ENCODE peak calls at places on chromosomes 1 and 21, in four cellular contexts. H, J, N and L are unnamed samples.
A peak's percentile ranks its signal among the peaks of the same experiment; 100 is the strongest.

GRCh38 chr1:50959303-50959912 is 659 bp downstream of the FAF1 start:
- DNase-seq in H (peak; percentile 48), N (no peak), J (peak; percentile 11), L (peak; percentile 42)

GRCh38 chr1:155389831-155390230 is 69.1 kb downstream of the RUSC1 start:
- DNase-seq in J (no peak), H (no peak), N (no peak), L (no peak)

GRCh38 chr21:14526816-14527689 is 19.1 kb downstream of the SAMSN1 start:
- DNase-seq in N (no peak), J (no peak), H (no peak), L (peak; percentile 69)

GRCh38 chr1:109441105-109441504 is 14.9 kb upstream of the PSMA5 start:
- DNase-seq in H (no peak), J (peak; percentile 70), N (no peak), L (no peak)

GRCh38 chr1:2800664-2801045 is 838 bp downstream of the TTC34 start:
- DNase-seq in J (no peak), N (no peak), H (no peak), L (no peak)

GRCh38 chr1:118555638-118556037 is 370.6 kb upstream of the SPAG17 start:
- DNase-seq in N (no peak), H (no peak), J (no peak), L (no peak)

GRCh38 chr1:220706921-220707559 is 16.9 kb downstream of the C1orf115 start:
- DNase-seq in N (no peak), H (no peak), J (no peak), L (no peak)

GRCh38 chr1:6982443-6982842 is 197.2 kb downstream of the CAMTA1 start:
- DNase-seq in H (no peak), N (no peak), J (no peak), L (no peak)

GRCh38 chr1:187714501-187714900 is 885.8 kb downstream of the PLA2G4A start:
- DNase-seq in N (no peak), J (no peak), H (no peak), L (no peak)

GRCh38 chr1:21596628-21597027 is 72.5 kb downstream of the RAP1GAP start:
- DNase-seq in N (no peak), H (no peak), J (no peak), L (no peak)

GRCh38 chr1:58816072-58816746 is 32.4 kb upstream of the JUN start:
- DNase-seq in H (peak; percentile 79), J (peak; percentile 63), N (peak; percentile 53), L (peak; percentile 86)

GRCh38 chr1:161132410-161133219 is at the start of gene DEDD:
- DNase-seq in N (peak; percentile 87), H (peak; percentile 93), J (peak; percentile 92), L (peak; percentile 92)

GRCh38 chr1:229318056-229318455 is 24.8 kb downstream of the CCSAP start:
- DNase-seq in H (no peak), J (no peak), N (no peak), L (no peak)

GRCh38 chr1:201344206-201345080 is 33.0 kb downstream of the TNNT2 start:
- DNase-seq in H (no peak), N (no peak), J (no peak), L (no peak)

GRCh38 chr1:110083453-110084225 is 13.2 kb upstream of the ALX3 start:
- DNase-seq in N (no peak), J (no peak), H (no peak), L (no peak)

GRCh38 chr1:36994294-36994693 is 40.0 kb downstream of the GRIK3 start:
- DNase-seq in J (no peak), H (no peak), N (no peak), L (no peak)

GRCh38 chr1:171142451-171143121 is 42.5 kb upstream of the FMO2 start:
- DNase-seq in J (no peak), H (no peak), N (no peak), L (no peak)

GRCh38 chr1:38990401-38990745 is 703 bp upstream of the AKIRIN1 start:
- DNase-seq in N (no peak), H (no peak), J (no peak), L (no peak)

GRCh38 chr1:21585037-21585436 is 75.8 kb downstream of the ALPL start:
- DNase-seq in N (no peak), J (peak; percentile 43), H (no peak), L (no peak)

GRCh38 chr1:69871412-69871811 is 303.7 kb downstream of the LRRC7 start:
- DNase-seq in H (no peak), N (no peak), J (no peak), L (no peak)

GRCh38 chr1:214520544-214521165 is 30.7 kb downstream of the PTPN14 start:
- DNase-seq in H (peak; percentile 62), J (no peak), N (no peak), L (no peak)

GRCh38 chr1:8908388-8909151 is 30.1 kb upstream of the ENO1 start:
- DNase-seq in J (no peak), N (no peak), H (no peak), L (no peak)

GRCh38 chr1:115654663-115655306 is 13.0 kb downstream of the VANGL1 start:
- DNase-seq in J (no peak), H (no peak), N (no peak), L (no peak)

GRCh38 chr1:203309115-203309429 is 3.8 kb downstream of the BTG2 start:
- DNase-seq in J (no peak), H (no peak), N (no peak), L (no peak)

GRCh38 chr1:180252638-180253536 is 22.8 kb downstream of the LHX4 start:
- DNase-seq in J (peak; percentile 51), H (peak; percentile 83), N (peak; percentile 37), L (peak; percentile 88)

GRCh38 chr1:200272669-200273068 is 137.2 kb downstream of the ZNF281 start:
- DNase-seq in N (no peak), J (no peak), H (no peak), L (no peak)

GRCh38 chr1:211925016-211925415 is 94.5 kb upstream of the LPGAT1 start:
- DNase-seq in H (no peak), J (no peak), N (no peak), L (peak; percentile 47)

GRCh38 chr1:241457421-241457820 is 62.1 kb downstream of the FH start:
- DNase-seq in J (no peak), H (no peak), N (no peak), L (no peak)

GRCh38 chr1:48878191-48878940 is 101.7 kb upstream of the BEND5 start:
- DNase-seq in N (no peak), J (no peak), H (no peak), L (no peak)

GRCh38 chr1:236534164-236534651 is 10.4 kb downstream of the LGALS8 start:
- DNase-seq in H (no peak), N (no peak), J (no peak), L (no peak)

GRCh38 chr1:32494196-32494595 is 29.3 kb downstream of the ZBTB8B start:
- DNase-seq in H (no peak), N (no peak), J (no peak), L (peak; percentile 18)

GRCh38 chr1:36151845-36152203 is 2.5 kb upstream of the TRAPPC3 start:
- DNase-seq in J (no peak), N (no peak), H (no peak), L (no peak)

GRCh38 chr1:77678628-77679610 is 3.5 kb downstream of the ZZZ3 start:
- DNase-seq in J (no peak), N (no peak), H (no peak), L (no peak)

DNA sequence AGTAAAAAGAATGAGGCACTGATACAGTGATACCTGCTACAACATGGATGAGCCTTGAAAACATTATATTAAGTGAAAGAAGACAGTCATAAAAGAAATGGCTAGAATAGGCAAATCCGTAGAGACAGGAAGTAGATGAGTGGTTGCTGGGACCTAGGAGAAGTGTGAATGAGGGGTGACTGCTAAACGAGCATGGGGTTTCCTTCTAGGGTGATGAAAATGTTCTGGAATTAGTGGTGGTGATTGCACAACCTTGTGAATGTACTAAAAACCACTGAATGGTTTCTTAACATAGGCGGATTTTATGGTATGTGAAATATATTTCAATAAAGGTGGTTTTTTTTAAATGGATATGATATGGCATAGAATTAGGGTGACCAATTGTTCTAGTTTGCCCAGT is 12.6 kb upstream of the SERINC2 start:
- DNase-seq in H (no peak), N (no peak), J (no peak), L (no peak)
- TF ChIP-seq TARDBP in H (no peak), N (no peak), J (no peak), L (no peak)

DNA sequence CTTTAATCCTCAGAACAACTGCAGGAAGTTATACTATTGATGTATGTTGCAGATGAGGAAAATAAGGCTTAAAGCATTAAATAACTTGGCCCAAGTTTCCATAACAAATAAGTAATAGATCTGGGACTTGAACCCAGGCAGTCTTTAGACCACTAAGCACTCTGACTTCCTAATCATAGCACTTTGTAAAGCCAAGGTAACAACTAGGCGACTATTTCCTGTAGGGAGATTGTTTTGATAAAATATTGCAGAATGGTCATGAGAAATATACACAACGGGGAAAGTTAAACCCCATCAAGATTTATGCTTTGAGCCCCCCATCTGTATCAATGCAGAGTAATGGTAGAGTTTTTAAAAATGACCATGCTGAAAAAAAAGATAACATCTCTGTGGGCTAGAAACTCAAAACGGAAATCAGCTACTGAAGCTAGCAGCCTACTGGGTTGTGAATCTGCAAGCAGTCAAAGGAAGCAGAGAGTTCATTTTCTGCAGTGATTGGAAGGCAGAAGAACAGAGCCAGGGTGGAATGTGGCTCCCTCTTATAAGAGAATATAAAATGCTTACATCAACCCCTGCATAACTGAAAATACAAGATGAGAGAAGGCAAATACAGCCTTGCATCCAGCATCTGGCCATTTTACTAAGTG is 111.2 kb upstream of the OLIG2 start:
- DNase-seq in N (no peak), J (no peak), H (no peak), L (no peak)
- TF ChIP-seq TARDBP in N (no peak), J (no peak), H (no peak), L (no peak)

GRCh38 chr21:44526096-44526997 is 13.6 kb downstream of the KRTAP10-1 start:
- DNase-seq in N (no peak), H (no peak), J (peak; percentile 22), L (no peak)

GRCh38 chr21:44528634-44528995 is 11.4 kb downstream of the KRTAP10-1 start:
- DNase-seq in N (no peak), J (no peak), H (no peak), L (no peak)

GRCh38 chr21:44527983-44528633 is 11.9 kb downstream of the KRTAP10-1 start:
- DNase-seq in H (no peak), J (no peak), N (no peak), L (no peak)

GRCh38 chr21:44529011-44529421 is 11.0 kb downstream of the KRTAP10-1 start:
- DNase-seq in N (no peak), H (no peak), J (no peak), L (no peak)

GRCh38 chr21:44527156-44527982 is 12.6 kb downstream of the KRTAP10-1 start:
- DNase-seq in J (no peak), H (no peak), N (no peak), L (no peak)
- TF ChIP-seq TARDBP in J (no peak), H (no peak), N (no peak), L (no peak)

GRCh38 chr1:4108341-4108740 is 208.3 kb upstream of the C1orf174 start:
- DNase-seq in N (no peak), H (no peak), J (no peak), L (no peak)
- TF ChIP-seq TARDBP in N (no peak), H (no peak), J (no peak), L (no peak)

DNA sequence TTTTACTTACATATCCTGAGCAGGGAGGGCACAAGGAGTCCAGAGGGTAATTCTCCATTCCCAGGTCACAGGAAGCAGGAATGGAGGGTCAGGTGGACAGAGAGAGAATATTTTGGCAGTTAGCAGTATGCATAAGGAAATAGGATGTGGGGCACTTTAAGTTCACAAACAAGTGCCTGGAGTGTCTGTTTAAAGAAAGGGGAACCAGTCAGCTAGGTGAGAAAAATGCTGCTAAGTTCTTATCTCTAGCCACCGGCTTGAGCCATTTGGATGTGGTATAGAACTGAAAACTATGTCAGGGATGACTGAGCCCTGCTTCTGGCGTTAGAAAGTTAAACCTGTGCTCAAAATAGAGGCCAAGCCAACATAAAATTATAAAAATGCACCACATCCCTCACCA is 739.7 kb upstream of the NCAM2 start:
- DNase-seq in J (no peak), N (no peak), H (no peak), L (peak; percentile 75)
- TF ChIP-seq TARDBP in J (no peak), N (no peak), H (no peak), L (no peak)